ENCODE peak calls at places on chromosomes 5 and 9, in five cellular contexts. H is PC-9, D is GM23248, W is HCT116, X is fibroblast of lung. C is an unnamed sample. For H3K4me1 and H3K36me3, the result is how much of the 10 kb centered on the place peaks cover.

GRCh38 chr9:121683652-121684051 is 32.2 kb downstream of the DAB2IP start:
- DNase-seq in X (no peak), H (no peak), W (no peak), D (no peak), C (no peak)

GRCh38 chr5:179732918-179733763 is 519 bp downstream of the MAML1 start:
- DNase-seq in W (no peak), D (peak), H (no peak), X (peak), C (peak)

GRCh38 chr5:9644630-9645029 is 14.5 kb upstream of the TAS2R1 start:
- DNase-seq in H (peak), W (no peak), X (no peak), D (peak), C (no peak)

GRCh38 chr5:81359108-81359507 is 34.8 kb downstream of the ACOT12 start:
- DNase-seq in H (no peak), W (no peak), D (no peak), X (no peak), C (no peak)

GRCh38 chr5:77080905-77081304 is 6.2 kb downstream of the ZBED3 start:
- DNase-seq in H (no peak), W (no peak), D (no peak), X (no peak), C (no peak)

GRCh38 chr5:65553941-65554340 is 9.0 kb downstream of the CENPK start:
- DNase-seq in W (no peak), X (no peak), H (no peak), D (no peak), C (no peak)

GRCh38 chr9:4662989-4663792 is 1.1 kb downstream of the PLPP6 start:
- DNase-seq in W (no peak), X (no peak), D (peak), H (peak), C (no peak)

GRCh38 chr5:177133845-177134652 is 476 bp downstream of the NSD1 start:
- DNase-seq in D (peak), W (no peak), H (no peak), X (peak), C (peak)

GRCh38 chr9:134634190-134634589 is 7.4 kb upstream of the COL5A1 start:
- DNase-seq in H (no peak), X (no peak), W (no peak), D (no peak), C (no peak)

GRCh38 chr9:124527781-124528180 is 20.6 kb upstream of the NR5A1 start:
- DNase-seq in D (peak), X (peak), W (no peak), H (peak), C (no peak)

GRCh38 chr5:136208946-136209345 is 16.0 kb upstream of the SMIM32 start:
- DNase-seq in X (no peak), D (no peak), W (no peak), H (no peak), C (no peak)

GRCh38 chr9:13665418-13666066 is 386.1 kb upstream of the MPDZ start:
- DNase-seq in D (peak), H (no peak), W (no peak), X (peak), C (peak)

GRCh38 chr5:128538249-128539037 is 398 bp upstream of the FBN2 start:
- DNase-seq in W (no peak), X (peak), H (no peak), D (peak), C (no peak)

GRCh38 chr9:20227166-20227874 is 395.0 kb downstream of the MLLT3 start:
- DNase-seq in H (no peak), X (peak), W (no peak), D (no peak), C (no peak)

GRCh38 chr9:87562062-87562461 is 64.4 kb downstream of the DAPK1 start:
- DNase-seq in H (no peak), X (no peak), W (no peak), D (no peak), C (no peak)

GRCh38 chr9:90774682-90775081 is 26.9 kb upstream of the SYK start:
- DNase-seq in D (no peak), H (no peak), X (no peak), W (no peak), C (no peak)

GRCh38 chr5:83396662-83397061 is 74.9 kb upstream of the VCAN start:
- DNase-seq in X (no peak), H (no peak), W (no peak), D (no peak), C (no peak)

GRCh38 chr9:134066546-134066922 is 1.3 kb downstream of the BRD3 start:
- DNase-seq in X (peak), D (peak), W (no peak), H (no peak), C (peak)

GRCh38 chr9:13410566-13411031 is 131.1 kb upstream of the MPDZ start:
- DNase-seq in H (peak), D (peak), W (no peak), X (peak), C (no peak)

GRCh38 chr5:3006526-3006925 is 255.0 kb upstream of the IRX2 start:
- DNase-seq in D (no peak), W (no peak), X (no peak), H (no peak), C (no peak)

GRCh38 chr9:76365028-76365427 is 29.2 kb downstream of the RFK start:
- DNase-seq in D (peak), H (peak), X (peak), W (no peak), C (no peak)

GRCh38 chr9:81621785-81622243 is 67.5 kb downstream of the TLE1 start:
- DNase-seq in W (no peak), X (no peak), H (no peak), D (no peak), C (no peak)

GRCh38 chr5:179699640-179700298 is 1.0 kb downstream of the CANX start:
- DNase-seq in D (peak), H (no peak), W (no peak), X (peak), C (peak)

GRCh38 chr5:86824642-86825041 is 206.9 kb downstream of the COX7C start:
- DNase-seq in X (no peak), W (no peak), D (no peak), H (no peak), C (no peak)

GRCh38 chr9:14768561-14769234 is 46.2 kb upstream of the CER1 start:
- DNase-seq in X (peak), W (peak), D (peak), H (no peak), C (peak)

GRCh38 chr5:146667633-146668032 is 151.6 kb upstream of the GPR151 start:
- DNase-seq in X (peak), W (no peak), H (no peak), D (peak), C (no peak)

GRCh38 chr9:35478871-35479270 is 11.0 kb upstream of the RUSC2 start:
- DNase-seq in X (no peak), W (no peak), D (no peak), H (no peak), C (no peak)

GRCh38 chr5:128436825-128437224 is 101.2 kb downstream of the FBN2 start:
- DNase-seq in W (peak), D (peak), H (peak), X (peak), C (no peak)

GRCh38 chr9:38621434-38622082 is 1.2 kb upstream of the ANKRD18A start:
- DNase-seq in W (no peak), D (no peak), X (peak), H (no peak), C (no peak)

GRCh38 chr5:99926463-99926862 is 608.7 kb upstream of the FAM174A start:
- DNase-seq in H (no peak), W (no peak), D (no peak), X (no peak), C (no peak)

GRCh38 chr5:139745121-139745799 is 50.3 kb upstream of the PSD2 start:
- DNase-seq in H (peak), D (peak), X (peak), W (peak), C (peak)

GRCh38 chr5:67552773-67553172 is 356.2 kb upstream of the CD180 start:
- DNase-seq in X (no peak), W (no peak), D (no peak), H (no peak), C (no peak)
- H2AFZ ChIP-seq in X (no peak), W (no peak), D (no peak), H (no peak), C (peak)

GRCh38 chr5:151572657-151573368 is 18.3 kb downstream of the FAT2 start:
- DNase-seq in X (no peak), W (no peak), D (no peak), H (no peak), C (no peak)
- H3K4me1 ChIP-seq in X (under half), W (under half), D (under half), H (under half), C (under half)

GRCh38 chr5:107170620-107171019 is 500.1 kb downstream of the EFNA5 start:
- DNase-seq in D (no peak), H (no peak), W (no peak), X (no peak), C (no peak)

GRCh38 chr5:107169871-107170270 is 500.9 kb downstream of the EFNA5 start:
- DNase-seq in H (no peak), W (no peak), X (no peak), D (no peak), C (no peak)

DNA sequence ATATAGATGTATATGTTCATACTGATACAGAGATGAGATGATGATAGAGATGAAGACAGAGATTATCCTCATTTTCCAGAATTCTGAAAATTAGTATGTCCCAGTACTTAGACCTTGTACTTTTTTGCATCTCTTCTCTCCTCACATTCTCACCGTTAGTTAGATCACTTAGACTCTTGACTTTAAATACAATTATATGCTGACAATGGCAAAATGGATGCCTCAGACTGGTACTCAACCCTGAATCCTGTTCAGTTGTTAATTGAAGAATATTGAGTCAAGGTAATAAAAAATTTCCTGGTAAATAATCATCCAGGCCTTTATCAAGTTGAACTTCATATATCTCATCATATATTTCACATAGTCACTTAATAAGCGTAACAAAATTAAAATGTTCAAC is 505.4 kb downstream of the EFNA5 start:
- DNase-seq in X (no peak), W (no peak), H (no peak), D (no peak), C (no peak)
- H3K36me3 ChIP-seq in X (under half), W (under half), H (under half), D (under half), C (under half)

GRCh38 chr9:120338340-120338739 is 241.6 kb downstream of the CDK5RAP2 start:
- DNase-seq in X (no peak), D (no peak), W (no peak), H (no peak), C (no peak)

GRCh38 chr9:120348951-120349429 is 231.0 kb downstream of the CDK5RAP2 start:
- DNase-seq in H (no peak), D (peak), X (peak), W (peak), C (peak)

GRCh38 chr9:120343416-120343815 is 236.6 kb downstream of the CDK5RAP2 start:
- DNase-seq in W (no peak), X (no peak), H (no peak), D (no peak), C (no peak)

GRCh38 chr9:120345379-120345778 is 234.6 kb downstream of the CDK5RAP2 start:
- DNase-seq in D (no peak), W (no peak), X (no peak), H (no peak), C (no peak)

GRCh38 chr9:120344230-120344629 is 235.7 kb downstream of the CDK5RAP2 start:
- DNase-seq in H (peak), W (peak), X (peak), D (peak), C (no peak)
- H2AFZ ChIP-seq in H (no peak), W (no peak), X (no peak), D (no peak), C (no peak)

DNA sequence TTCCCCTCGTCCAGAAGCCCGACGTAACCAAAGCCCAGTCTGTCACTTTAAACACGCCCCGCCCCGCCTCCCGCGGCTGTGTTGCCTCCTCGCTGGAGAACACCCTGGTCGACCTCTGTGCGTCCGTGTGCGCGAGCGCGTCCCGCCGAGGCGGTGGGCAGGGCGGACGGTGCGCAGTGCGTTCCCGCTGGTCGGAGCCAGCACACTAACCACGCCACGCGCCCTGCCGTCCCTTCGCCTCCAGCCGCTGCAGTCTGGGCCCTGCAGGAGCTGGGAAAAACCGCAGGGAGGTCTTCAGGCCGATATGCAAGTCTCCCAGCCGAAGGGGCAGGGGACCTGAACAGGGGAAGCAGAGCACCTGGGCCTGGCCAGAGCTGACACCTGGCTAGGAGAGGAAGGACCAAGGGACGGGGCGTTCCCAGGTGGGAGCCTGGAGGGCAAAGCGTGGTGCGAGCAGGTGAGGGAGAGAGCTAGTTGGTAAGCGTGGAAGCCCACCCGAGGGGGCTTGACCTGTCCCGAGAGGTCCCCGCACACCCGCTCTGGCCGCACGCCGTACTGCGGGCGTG is 1.3 kb upstream of the PHPT1 start:
- DNase-seq in H (peak), X (peak), W (peak), D (peak), C (peak)
- H3K4me1 ChIP-seq in H (under half), X (under half), W (under half), D (under half), C (under half)